ENCODE peak calls at places on chromosome 22, in six cellular contexts. H is dermis microvascular lymphatic vessel endothelial cell, D is renal cortical epithelial cell, S is left ventricle myocardium inferior, O is dorsolateral prefrontal cortex, F is ACHN. A is an unnamed sample.

GRCh38 chr22:48398181-48398905 is 1429.3 kb downstream of the BRD1 start:
- DNase-seq in H (no peak), D (no peak), S (no peak), O (no peak), F (no peak), A (no peak)

GRCh38 chr22:45977551-45978274 is 751 bp upstream of the WNT7B start:
- DNase-seq in H (no peak), D (no peak), S (no peak), O (no peak), F (no peak), A (no peak)

GRCh38 chr22:41521166-41521565 is 23.1 kb downstream of the POLR3H start:
- DNase-seq in H (no peak), D (no peak), S (no peak), O (no peak), F (no peak), A (no peak)

GRCh38 chr22:49046546-49047305 is 780.9 kb downstream of the BRD1 start:
- DNase-seq in H (no peak), D (no peak), S (no peak), O (peak; percentile 72), F (peak; percentile 23), A (peak; percentile 35)

GRCh38 chr22:29306830-29307657 is 594 bp downstream of the GAS2L1 start:
- DNase-seq in H (peak; percentile 77), D (no peak), S (peak; percentile 88), O (peak; percentile 76), F (peak; percentile 75), A (peak; percentile 75)

GRCh38 chr22:31393890-31394289 is 5.5 kb upstream of the DRG1 start:
- DNase-seq in H (no peak), D (no peak), S (no peak), O (no peak), F (no peak), A (no peak)

GRCh38 chr22:42856179-42856864 is 751 bp downstream of the ARFGAP3 start:
- DNase-seq in H (peak; percentile 75), D (no peak), S (peak; percentile 62), O (no peak), F (peak; percentile 17), A (peak; percentile 54)

GRCh38 chr22:46801331-46801811 is 38.9 kb downstream of the TBC1D22A start:
- DNase-seq in H (no peak), D (no peak), S (no peak), O (no peak), F (no peak), A (no peak)

GRCh38 chr22:38176170-38176741 is 5.4 kb downstream of the PLA2G6 start:
- DNase-seq in H (peak; percentile 100), D (peak; percentile 79), S (peak; percentile 86), O (no peak), F (no peak), A (no peak)

GRCh38 chr22:20672732-20673131 is 101.2 kb upstream of the SERPIND1 start:
- DNase-seq in H (no peak), D (no peak), S (no peak), O (no peak), F (no peak), A (no peak)